ENCODE peak calls at places on chromosome 15, in four cellular contexts. One of them, this sample, is unnamed.
A peak's percentile ranks its signal among the peaks of the same experiment; 100 is the strongest.

GRCh38 chr15:56933420-56934210 is 15.2 kb downstream of the TCF12 start:
- DNase-seq in DND-41: no peak
- DNase-seq in colonic mucosa: no peak
- DNase-seq in choroid plexus epithelial cell: no peak
- DNase-seq in this sample: no peak

GRCh38 chr15:61119556-61119955 is 109.5 kb downstream of the RORA start:
- DNase-seq in DND-41: no peak
- DNase-seq in colonic mucosa: no peak
- DNase-seq in choroid plexus epithelial cell: no peak
- DNase-seq in this sample: peak; percentile 5

GRCh38 chr15:22902578-22902977 is 64.1 kb downstream of the NIPA2 start:
- DNase-seq in DND-41: no peak
- DNase-seq in colonic mucosa: no peak
- DNase-seq in choroid plexus epithelial cell: no peak
- DNase-seq in this sample: no peak

GRCh38 chr15:32933241-32933640 is 215.4 kb downstream of the GREM1 start:
- DNase-seq in DND-41: no peak
- DNase-seq in colonic mucosa: no peak
- DNase-seq in choroid plexus epithelial cell: no peak
- DNase-seq in this sample: no peak

GRCh38 chr15:51281368-51281967 is 56.9 kb downstream of the CYP19A1 start:
- DNase-seq in DND-41: peak; percentile 53
- DNase-seq in colonic mucosa: peak; percentile 79
- DNase-seq in choroid plexus epithelial cell: peak; percentile 79
- DNase-seq in this sample: peak; percentile 80

GRCh38 chr15:42332331-42332730 is 27.0 kb upstream of the CAPN3 start:
- DNase-seq in DND-41: no peak
- DNase-seq in colonic mucosa: no peak
- DNase-seq in choroid plexus epithelial cell: peak; percentile 56
- DNase-seq in this sample: peak; percentile 41

GRCh38 chr15:73809728-73810501 is 56.8 kb upstream of the INSYN1 start:
- DNase-seq in DND-41: no peak
- DNase-seq in colonic mucosa: no peak
- DNase-seq in choroid plexus epithelial cell: no peak
- DNase-seq in this sample: no peak

GRCh38 chr15:23447107-23447500 is at the start of gene GOLGA6L2:
- DNase-seq in DND-41: peak; percentile 38
- DNase-seq in colonic mucosa: no peak
- DNase-seq in choroid plexus epithelial cell: no peak
- DNase-seq in this sample: no peak

GRCh38 chr15:69390575-69390974 is 23.6 kb upstream of the KIF23 start:
- DNase-seq in DND-41: no peak
- DNase-seq in colonic mucosa: no peak
- DNase-seq in choroid plexus epithelial cell: no peak
- DNase-seq in this sample: peak; percentile 68

GRCh38 chr15:78149805-78150751 is 916 bp downstream of the IDH3A start:
- DNase-seq in DND-41: no peak
- DNase-seq in colonic mucosa: peak; percentile 55
- DNase-seq in choroid plexus epithelial cell: peak; percentile 22
- DNase-seq in this sample: peak; percentile 15

GRCh38 chr15:93801206-93801605 is 430.2 kb upstream of the MCTP2 start:
- DNase-seq in DND-41: no peak
- DNase-seq in colonic mucosa: no peak
- DNase-seq in choroid plexus epithelial cell: no peak
- DNase-seq in this sample: no peak

GRCh38 chr15:65192016-65192415 is 6.9 kb upstream of the CLPX start:
- DNase-seq in DND-41: no peak
- DNase-seq in colonic mucosa: no peak
- DNase-seq in choroid plexus epithelial cell: peak; percentile 51
- DNase-seq in this sample: peak; percentile 18

GRCh38 chr15:98823012-98823458 is 174.7 kb downstream of the IGF1R start:
- DNase-seq in DND-41: peak; percentile 29
- DNase-seq in colonic mucosa: no peak
- DNase-seq in choroid plexus epithelial cell: peak; percentile 71
- DNase-seq in this sample: peak; percentile 81

GRCh38 chr15:72237286-72238224 is 6.6 kb upstream of the PKM start:
- DNase-seq in DND-41: peak; percentile 88
- DNase-seq in colonic mucosa: peak; percentile 76
- DNase-seq in choroid plexus epithelial cell: peak; percentile 99
- DNase-seq in this sample: peak; percentile 96

GRCh38 chr15:39461536-39462140 is 119.2 kb upstream of the THBS1 start:
- DNase-seq in DND-41: no peak
- DNase-seq in colonic mucosa: no peak
- DNase-seq in choroid plexus epithelial cell: peak; percentile 47
- DNase-seq in this sample: peak; percentile 84

GRCh38 chr15:32715276-32715675 is 2.5 kb upstream of the GREM1 start:
- DNase-seq in DND-41: no peak
- DNase-seq in colonic mucosa: no peak
- DNase-seq in choroid plexus epithelial cell: peak; percentile 31
- DNase-seq in this sample: peak; percentile 50

GRCh38 chr15:57528940-57529565 is 62.7 kb upstream of the MYZAP start:
- DNase-seq in DND-41: no peak
- DNase-seq in colonic mucosa: no peak
- DNase-seq in choroid plexus epithelial cell: no peak
- DNase-seq in this sample: no peak

GRCh38 chr15:20341901-20342605 is 199.5 kb downstream of the GOLGA6L6 start:
- DNase-seq in DND-41: peak; percentile 16
- DNase-seq in colonic mucosa: no peak
- DNase-seq in choroid plexus epithelial cell: no peak
- DNase-seq in this sample: no peak

GRCh38 chr15:83061680-83062079 is 5.4 kb downstream of the BTBD1 start:
- DNase-seq in DND-41: no peak
- DNase-seq in colonic mucosa: no peak
- DNase-seq in choroid plexus epithelial cell: peak; percentile 15
- DNase-seq in this sample: no peak

GRCh38 chr15:32688151-32688639 is 29.6 kb upstream of the GREM1 start:
- DNase-seq in DND-41: no peak
- DNase-seq in colonic mucosa: peak; percentile 23
- DNase-seq in choroid plexus epithelial cell: peak; percentile 54
- DNase-seq in this sample: peak; percentile 78

GRCh38 chr15:42404461-42405235 is 45.3 kb downstream of the CAPN3 start:
- DNase-seq in DND-41: no peak
- DNase-seq in colonic mucosa: no peak
- DNase-seq in choroid plexus epithelial cell: no peak
- DNase-seq in this sample: no peak

GRCh38 chr15:26598704-26599103 is 174.2 kb downstream of the GABRB3 start:
- DNase-seq in DND-41: no peak
- DNase-seq in colonic mucosa: no peak
- DNase-seq in choroid plexus epithelial cell: no peak
- DNase-seq in this sample: no peak

GRCh38 chr15:70088887-70089691 is 8.6 kb downstream of the TLE3 start:
- DNase-seq in DND-41: no peak
- DNase-seq in colonic mucosa: peak; percentile 35
- DNase-seq in choroid plexus epithelial cell: peak; percentile 66
- DNase-seq in this sample: peak; percentile 16

GRCh38 chr15:29740692-29741311 is 81.5 kb downstream of the TJP1 start:
- DNase-seq in DND-41: no peak
- DNase-seq in colonic mucosa: no peak
- DNase-seq in choroid plexus epithelial cell: no peak
- DNase-seq in this sample: peak; percentile 15

GRCh38 chr15:83288381-83288801 is 3.9 kb upstream of the BNC1 start:
- DNase-seq in DND-41: no peak
- DNase-seq in colonic mucosa: no peak
- DNase-seq in choroid plexus epithelial cell: no peak
- DNase-seq in this sample: no peak

GRCh38 chr15:67556964-67557570 is 14.6 kb downstream of the MAP2K5 start:
- DNase-seq in DND-41: no peak
- DNase-seq in colonic mucosa: no peak
- DNase-seq in choroid plexus epithelial cell: no peak
- DNase-seq in this sample: no peak
- H3K4me3 ChIP-seq in DND-41: no peak overlapping the region
- H3K4me3 ChIP-seq in colonic mucosa: no peak overlapping the region
- H3K4me3 ChIP-seq in choroid plexus epithelial cell: no peak overlapping the region
- H3K4me3 ChIP-seq in this sample: no peak overlapping the region

DNA sequence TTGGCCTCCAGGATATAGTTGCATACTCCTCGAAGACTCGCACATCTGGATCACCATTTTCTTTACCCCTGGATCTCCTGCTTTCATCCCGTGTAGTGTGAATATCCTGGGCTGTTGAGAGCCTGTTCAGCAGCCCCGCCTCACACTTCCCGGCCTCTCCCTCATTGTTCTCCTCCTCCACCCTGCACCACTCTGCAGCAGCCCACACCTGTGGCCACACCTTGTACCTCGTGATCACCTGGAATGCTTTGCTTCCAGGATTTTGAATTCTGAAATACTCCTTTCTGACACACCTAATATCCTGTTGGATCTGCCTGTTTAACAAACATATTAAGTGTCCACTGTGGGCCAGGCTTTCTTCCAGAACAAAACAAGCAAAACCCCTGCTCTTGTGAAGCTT is 14.4 kb downstream of the ABHD17C start:
- DNase-seq in DND-41: no peak
- DNase-seq in colonic mucosa: peak; percentile 89
- DNase-seq in choroid plexus epithelial cell: no peak
- DNase-seq in this sample: no peak
- TF ChIP-seq CTCF in DND-41: no peak
- TF ChIP-seq CTCF in colonic mucosa: no peak
- TF ChIP-seq CTCF in choroid plexus epithelial cell: no peak
- TF ChIP-seq CTCF in this sample: no peak

DNA sequence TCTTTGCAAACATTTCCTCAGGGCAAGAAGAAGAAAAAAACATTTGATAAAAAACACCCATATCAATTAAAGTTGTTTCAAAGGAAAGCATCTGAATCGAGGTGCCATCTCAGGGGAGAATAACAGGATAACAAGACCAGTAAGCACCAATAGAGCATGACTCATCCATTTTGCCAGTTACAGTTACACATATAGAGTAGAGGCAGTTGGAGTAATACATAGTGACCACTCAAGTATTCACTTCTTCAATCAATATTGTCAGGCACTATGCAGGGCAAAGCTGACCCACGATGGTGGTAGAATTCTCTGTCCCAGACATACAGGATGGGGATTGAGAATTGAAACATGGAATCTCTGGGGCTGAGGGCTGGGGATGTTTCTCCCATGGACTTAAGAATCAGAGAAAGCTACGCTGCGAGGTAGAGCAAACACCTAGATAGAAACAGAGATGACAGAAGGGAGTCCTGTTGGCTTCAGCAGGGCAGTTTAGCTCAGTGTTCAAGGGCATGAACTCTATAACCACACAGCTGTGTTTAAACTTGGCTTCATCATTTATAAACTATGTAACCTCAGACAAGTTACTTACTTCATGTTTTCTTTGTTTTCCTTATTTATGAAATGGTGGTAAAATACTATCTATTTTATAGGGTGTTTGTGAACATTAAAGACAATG is 186.4 kb upstream of the NANOGP8 start:
- DNase-seq in DND-41: no peak
- DNase-seq in colonic mucosa: no peak
- DNase-seq in choroid plexus epithelial cell: peak; percentile 65
- DNase-seq in this sample: no peak
- H3K4me3 ChIP-seq in DND-41: no peak overlapping the region
- H3K4me3 ChIP-seq in colonic mucosa: no peak overlapping the region
- H3K4me3 ChIP-seq in choroid plexus epithelial cell: no peak overlapping the region
- H3K4me3 ChIP-seq in this sample: no peak overlapping the region

DNA sequence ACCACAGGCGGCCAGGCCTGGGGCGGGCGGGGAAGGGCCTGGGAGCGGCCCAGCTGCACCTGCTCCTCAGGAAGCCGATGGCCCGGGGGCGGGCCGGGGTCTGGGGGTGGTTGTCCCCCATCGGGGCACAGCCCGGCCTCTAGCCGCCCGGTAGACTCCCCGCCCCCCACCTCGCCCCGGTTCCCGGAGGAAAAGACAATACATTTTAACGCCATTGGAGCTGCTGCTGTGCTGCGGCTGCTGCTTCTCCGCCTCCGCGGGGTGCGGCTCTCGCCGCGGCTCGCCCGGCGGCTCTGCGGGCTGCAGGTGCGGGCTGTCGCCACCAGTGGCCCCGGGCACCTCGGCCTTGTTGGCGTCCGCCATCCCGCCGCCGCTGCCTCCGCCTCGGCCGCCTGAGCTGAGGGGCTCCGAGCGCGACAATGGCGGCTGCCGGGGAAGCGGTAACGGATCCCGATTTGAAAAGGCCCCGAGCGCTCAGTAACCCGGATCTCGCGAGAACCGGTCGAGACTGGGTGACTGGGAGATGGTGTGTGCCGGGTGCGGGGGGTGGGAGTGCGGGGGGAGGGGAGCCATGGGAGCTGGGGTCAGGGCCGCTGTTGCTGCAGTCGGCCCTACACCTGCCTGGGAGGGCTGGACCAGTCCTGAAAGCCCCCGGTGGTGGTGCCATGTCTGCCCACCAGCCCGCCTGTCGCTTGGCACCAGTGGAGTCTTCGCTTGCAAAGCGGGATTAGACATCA is at the start of gene MYEF2:
- DNase-seq in DND-41: peak; percentile 68
- DNase-seq in colonic mucosa: peak; percentile 65
- DNase-seq in choroid plexus epithelial cell: peak; percentile 73
- DNase-seq in this sample: peak; percentile 51
- TF ChIP-seq CTCF in DND-41: no peak
- TF ChIP-seq CTCF in colonic mucosa: no peak
- TF ChIP-seq CTCF in choroid plexus epithelial cell: no peak
- TF ChIP-seq CTCF in this sample: no peak

GRCh38 chr15:62163397-62163796 is 1.7 kb downstream of the C2CD4B start:
- DNase-seq in DND-41: no peak
- DNase-seq in colonic mucosa: no peak
- DNase-seq in choroid plexus epithelial cell: no peak
- DNase-seq in this sample: no peak
- H3K4me3 ChIP-seq in DND-41: peak overlapping the region; percentile 52
- H3K4me3 ChIP-seq in colonic mucosa: peak overlapping the region; percentile 47
- H3K4me3 ChIP-seq in choroid plexus epithelial cell: no peak overlapping the region
- H3K4me3 ChIP-seq in this sample: peak overlapping the region; percentile 44